ENCODE peak calls at places on chromosomes 11 and 22, in six cellular contexts. V is fibroblast of mammary gland, O is ovary, F is PC-9, Z is fibroblast of lung, J is fibroblast of the aortic adventitia. P is an unnamed sample.
A peak's percentile ranks its signal among the peaks of the same experiment; 100 is the strongest.

GRCh38 chr11:7977251-7977917 is 9.8 kb upstream of the EIF3F start:
- DNase-seq in Z (peak; percentile 91), F (peak; percentile 26), J (peak; percentile 92), V (peak; percentile 92), O (no peak), P (peak; percentile 97)

GRCh38 chr11:65649656-65650546 is 12.0 kb downstream of the SIPA1 start:
- DNase-seq in J (no peak), F (no peak), V (no peak), Z (no peak), O (peak; percentile 47), P (no peak)

GRCh38 chr11:15854245-15854644 is 502.1 kb downstream of the SOX6 start:
- DNase-seq in O (no peak), Z (no peak), J (no peak), V (no peak), F (no peak), P (no peak)

GRCh38 chr22:17569971-17570511 is 6.7 kb downstream of the SLC25A18 start:
- DNase-seq in F (no peak), J (no peak), O (no peak), V (peak; percentile 77), Z (peak; percentile 39), P (no peak)

GRCh38 chr11:873723-874122 is 31.1 kb downstream of the TSPAN4 start:
- DNase-seq in O (no peak), V (no peak), J (no peak), F (no peak), Z (no peak), P (no peak)

GRCh38 chr11:131668867-131669780 is 298.7 kb downstream of the NTM start:
- DNase-seq in Z (no peak), V (peak; percentile 48), F (peak; percentile 16), O (no peak), J (peak; percentile 22), P (peak; percentile 31)

GRCh38 chr22:21443735-21444421 is 23.3 kb upstream of the TMEM191C start:
- DNase-seq in Z (no peak), F (no peak), V (no peak), O (no peak), J (no peak), P (no peak)

GRCh38 chr22:35761037-35761436 is 43.4 kb downstream of the APOL5 start:
- DNase-seq in J (peak; percentile 35), F (no peak), O (no peak), V (peak; percentile 33), Z (no peak), P (peak; percentile 39)

GRCh38 chr11:116716617-116717016 is 56.2 kb downstream of the BUD13 start:
- DNase-seq in O (no peak), F (no peak), V (no peak), Z (no peak), J (no peak), P (no peak)

GRCh38 chr22:44574581-44575343 is 76.7 kb upstream of the RTL6 start:
- DNase-seq in O (no peak), V (no peak), Z (peak; percentile 11), F (no peak), J (peak; percentile 34), P (no peak)

GRCh38 chr11:44766112-44766971 is 39.6 kb downstream of the TSPAN18 start:
- DNase-seq in Z (peak; percentile 93), F (no peak), J (peak; percentile 93), V (peak; percentile 41), O (peak; percentile 67), P (peak; percentile 59)

GRCh38 chr11:16096336-16096735 is 260.0 kb downstream of the SOX6 start:
- DNase-seq in J (peak; percentile 4), Z (peak; percentile 50), V (no peak), F (no peak), O (no peak), P (peak; percentile 26)

GRCh38 chr22:44618400-44618799 is 83.6 kb upstream of the PRR5 start:
- DNase-seq in O (no peak), V (no peak), Z (no peak), F (no peak), J (no peak), P (no peak)

GRCh38 chr11:29159552-29160465 is 857.0 kb downstream of the KCNA4 start:
- DNase-seq in F (peak; percentile 48), Z (peak; percentile 68), O (no peak), J (peak; percentile 87), V (peak; percentile 52), P (peak; percentile 73)

GRCh38 chr11:47950396-47950795 is 30.0 kb upstream of the PTPRJ start:
- DNase-seq in F (no peak), J (peak; percentile 47), O (no peak), Z (peak; percentile 38), V (no peak), P (no peak)

GRCh38 chr11:118042791-118043190 is 34.1 kb upstream of the TMPRSS4 start:
- DNase-seq in V (no peak), Z (no peak), O (no peak), J (no peak), F (no peak), P (no peak)

GRCh38 chr22:17368727-17369552 is at the start of gene CECR2:
- DNase-seq in Z (peak; percentile 10), V (no peak), O (peak; percentile 70), J (no peak), F (no peak), P (no peak)

GRCh38 chr11:117989351-117990102 is 3.3 kb downstream of the IL10RA start:
- DNase-seq in O (no peak), F (no peak), Z (no peak), J (no peak), V (no peak), P (no peak)

GRCh38 chr11:117551761-117552343 is 224.2 kb downstream of the CEP164 start:
- DNase-seq in Z (no peak), O (no peak), F (no peak), J (no peak), V (no peak), P (no peak)

GRCh38 chr11:109432105-109432504 is 10.1 kb downstream of the C11orf87 start:
- DNase-seq in O (no peak), F (no peak), V (peak; percentile 10), J (peak; percentile 55), Z (peak; percentile 91), P (peak; percentile 85)

GRCh38 chr11:92477686-92478085 is 253.1 kb downstream of the FAT3 start:
- DNase-seq in F (no peak), J (no peak), O (no peak), V (no peak), Z (no peak), P (no peak)

GRCh38 chr22:44200855-44201550 is 20.3 kb downstream of the PARVG start:
- DNase-seq in F (no peak), J (no peak), Z (no peak), O (no peak), V (no peak), P (no peak)

DNA sequence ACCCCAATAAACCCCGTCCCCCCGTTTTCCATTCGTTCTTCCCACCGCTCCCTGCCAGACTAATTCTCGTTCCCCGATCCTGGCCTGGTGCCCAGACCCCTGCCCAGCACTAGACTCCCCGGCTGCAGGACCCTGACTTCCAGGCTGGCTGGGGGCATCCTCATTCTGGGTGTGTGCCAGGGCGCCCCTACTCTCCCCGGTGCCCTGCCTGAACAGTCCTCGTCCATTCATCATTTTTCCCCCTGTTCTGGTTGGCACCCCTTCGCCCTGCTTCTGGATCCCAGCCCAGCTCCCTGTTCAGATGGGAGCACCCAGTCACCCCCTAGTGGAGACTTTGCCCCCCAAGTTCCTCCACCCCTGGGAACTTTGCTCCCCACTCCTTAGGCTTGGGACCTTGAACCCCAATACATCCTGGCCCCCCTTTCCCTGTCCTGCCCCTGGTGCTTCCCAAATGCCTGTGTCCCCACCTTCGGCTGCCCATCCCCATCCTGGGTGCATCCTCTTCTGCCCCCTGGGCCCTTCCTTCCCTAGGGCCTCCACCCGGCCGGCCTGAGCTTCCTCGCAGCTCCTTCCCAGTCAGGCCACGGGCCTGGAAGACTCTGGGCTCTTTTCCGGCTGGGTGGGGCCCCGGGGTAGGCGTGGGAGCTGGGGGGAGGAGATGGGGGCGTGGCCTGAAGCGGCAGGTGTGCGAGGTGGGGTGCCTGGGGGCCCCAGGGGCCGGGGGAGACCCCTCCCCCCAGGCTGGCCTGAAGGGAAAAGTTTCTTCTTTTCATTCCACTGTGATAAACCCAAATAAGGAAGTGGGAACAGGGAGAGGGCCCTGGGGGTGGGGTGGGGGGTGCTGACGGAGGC is 882 bp downstream of the PLCB3 start:
- DNase-seq in Z (peak; percentile 25), J (no peak), V (no peak), F (peak; percentile 76), O (peak; percentile 77), P (peak; percentile 34)
- TF ChIP-seq CTCF in Z (peak; percentile 42), J (peak; percentile 51), V (peak; percentile 38), F (peak; percentile 61), O (no peak), P (peak; percentile 54)

GRCh38 chr11:121580154-121580553 is 127.4 kb upstream of the SORL1-AS1 start:
- DNase-seq in J (no peak), O (no peak), F (no peak), Z (no peak), V (no peak), P (no peak)

GRCh38 chr11:121583825-121584224 is 131.1 kb upstream of the SORL1-AS1 start:
- DNase-seq in F (no peak), V (no peak), J (no peak), O (no peak), Z (no peak), P (no peak)

GRCh38 chr11:121578216-121579063 is 125.7 kb upstream of the SORL1-AS1 start:
- DNase-seq in Z (peak; percentile 18), O (no peak), J (no peak), V (peak; percentile 73), F (no peak), P (no peak)

GRCh38 chr11:121582296-121582695 is 129.5 kb upstream of the SORL1-AS1 start:
- DNase-seq in O (no peak), V (no peak), F (no peak), Z (no peak), J (no peak), P (no peak)

DNA sequence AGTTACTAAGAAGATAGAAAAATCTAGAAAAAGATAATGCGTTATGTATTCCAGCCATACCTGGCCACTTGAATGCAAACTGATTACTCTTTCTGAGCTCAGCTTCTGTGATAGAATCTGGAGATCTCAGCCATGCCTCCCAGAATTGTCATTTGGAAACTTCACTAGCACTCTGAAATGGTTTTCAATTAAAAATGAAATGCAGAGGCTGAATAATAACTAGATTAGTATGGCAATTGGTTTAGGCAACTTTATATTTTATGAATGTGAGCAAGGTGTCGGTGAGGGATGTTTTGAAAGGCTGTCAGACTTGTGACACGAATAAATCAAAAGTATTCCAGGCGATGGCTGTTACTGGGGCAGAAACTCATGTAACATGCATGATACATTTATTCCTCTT is 128.8 kb upstream of the SORL1-AS1 start:
- DNase-seq in Z (no peak), V (no peak), F (no peak), J (no peak), O (no peak), P (no peak)
- H3K4me3 ChIP-seq in Z (no peak overlapping the region), V (no peak overlapping the region), F (no peak overlapping the region), J (no peak overlapping the region), O (no peak overlapping the region), P (no peak overlapping the region)

DNA sequence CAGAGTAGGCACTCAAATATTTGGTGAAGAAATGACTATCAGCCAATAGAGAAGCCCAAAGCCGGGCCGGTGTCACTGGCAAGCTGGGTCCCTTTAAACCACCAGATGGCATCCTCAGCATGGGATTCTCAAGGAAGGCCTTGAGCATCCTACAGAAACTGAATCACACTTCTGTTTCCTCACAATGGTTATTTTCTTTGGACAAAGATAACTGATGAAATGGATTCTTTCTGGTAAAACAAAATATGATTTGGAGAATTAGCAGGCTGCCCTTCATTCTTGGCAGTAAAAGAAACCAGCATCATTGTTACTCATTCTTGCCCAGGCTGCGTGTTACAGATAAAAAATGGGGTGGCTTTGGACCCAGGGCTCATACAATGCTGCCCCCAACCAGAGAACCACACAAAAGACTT is 30.3 kb upstream of the ASPHD2 start:
- DNase-seq in O (peak; percentile 21), V (peak; percentile 78), J (peak; percentile 93), F (peak; percentile 34), Z (peak; percentile 77), P (peak; percentile 78)
- TF ChIP-seq CTCF in O (no peak), V (peak; percentile 72), J (peak; percentile 87), F (peak; percentile 67), Z (peak; percentile 76), P (peak; percentile 91)

GRCh38 chr11:12085371-12086251 is 24.8 kb upstream of the MICAL2 start:
- DNase-seq in J (no peak), F (no peak), O (no peak), Z (peak; percentile 64), V (peak; percentile 52), P (peak; percentile 63)
- H3K4me3 ChIP-seq in J (no peak overlapping the region), F (peak overlapping the region; percentile 53), O (no peak overlapping the region), Z (no peak overlapping the region), V (no peak overlapping the region), P (peak overlapping the region; percentile 47)